ENCODE peak calls at places on chromosomes 1 and 21, in eight cellular contexts. W, S, F, Q, T, J, K and R are unnamed samples.

GRCh38 chr21:39182484-39183271 is 573 bp downstream of the PSMG1 start:
- DNase-seq in J (peak), W (no peak), S (no peak), Q (no peak), F (peak), K (no peak), T (no peak), R (no peak)

GRCh38 chr1:204445860-204446412 is 34.3 kb upstream of the PPP1R15B start:
- DNase-seq in W (no peak), Q (peak), F (peak), T (peak), K (peak), J (peak), S (no peak), R (no peak)

GRCh38 chr1:61299468-61299867 is 217.1 kb downstream of the NFIA start:
- DNase-seq in J (no peak), T (no peak), F (no peak), Q (no peak), S (no peak), W (no peak), K (no peak), R (no peak)

GRCh38 chr1:117599286-117599685 is 6.6 kb upstream of the TENT5C start:
- DNase-seq in F (no peak), Q (no peak), T (no peak), S (no peak), W (no peak), K (no peak), J (no peak), R (no peak)

GRCh38 chr1:70945266-70945665 is 102.3 kb downstream of the PTGER3 start:
- DNase-seq in S (no peak), J (no peak), T (no peak), W (no peak), K (no peak), Q (no peak), F (no peak), R (no peak)

GRCh38 chr1:226737819-226738420 is 1.2 kb downstream of the ITPKB start:
- DNase-seq in S (peak), K (no peak), F (peak), T (peak), Q (peak), J (peak), W (peak), R (no peak)

GRCh38 chr1:90926971-90927370 is 94.9 kb downstream of the ZNF644 start:
- DNase-seq in K (no peak), F (no peak), J (no peak), S (no peak), W (no peak), T (no peak), Q (no peak), R (no peak)

GRCh38 chr1:229553621-229554120 is 4.8 kb downstream of the ABCB10 start:
- DNase-seq in T (no peak), J (no peak), K (no peak), Q (no peak), W (no peak), S (no peak), F (no peak), R (no peak)

GRCh38 chr1:93623875-93624274 is 57.8 kb downstream of the BCAR3 start:
- DNase-seq in S (no peak), K (no peak), W (no peak), Q (no peak), T (no peak), J (no peak), F (no peak), R (no peak)

GRCh38 chr1:234234199-234234598 is 139.1 kb upstream of the COA6 start:
- DNase-seq in Q (no peak), F (no peak), K (no peak), J (no peak), T (no peak), S (no peak), W (no peak), R (no peak)

GRCh38 chr1:57124768-57125446 is 159.1 kb upstream of the C8B start:
- DNase-seq in T (no peak), W (no peak), J (no peak), S (no peak), F (no peak), Q (no peak), K (no peak), R (no peak)

GRCh38 chr21:44345495-44345894 is 6.3 kb upstream of the CFAP410 start:
- DNase-seq in T (no peak), J (no peak), F (no peak), K (no peak), S (no peak), Q (no peak), W (no peak), R (no peak)

GRCh38 chr1:229258851-229259110 is 12.1 kb upstream of the RAB4A start:
- DNase-seq in J (no peak), F (no peak), S (no peak), T (no peak), W (no peak), Q (no peak), K (no peak), R (no peak)

GRCh38 chr1:31371121-31371520 is 1.8 kb downstream of the FABP3 start:
- DNase-seq in Q (no peak), W (peak), K (no peak), F (no peak), J (no peak), S (no peak), T (no peak), R (no peak)

GRCh38 chr1:25523512-25523911 is 19.9 kb upstream of the LDLRAP1 start:
- DNase-seq in J (peak), Q (no peak), S (no peak), K (peak), T (no peak), F (no peak), W (no peak), R (no peak)

GRCh38 chr1:114011796-114012195 is 32.5 kb downstream of the OLFML3 start:
- DNase-seq in S (no peak), Q (no peak), K (no peak), T (no peak), J (no peak), F (no peak), W (no peak), R (no peak)

GRCh38 chr1:13751458-13751871 is 51.5 kb downstream of the PRDM2 start:
- DNase-seq in S (no peak), F (no peak), Q (no peak), T (no peak), J (no peak), K (no peak), W (no peak), R (no peak)

GRCh38 chr1:72178266-72178665 is 104.1 kb downstream of the NEGR1 start:
- DNase-seq in F (no peak), J (no peak), S (no peak), W (no peak), K (no peak), T (no peak), Q (no peak), R (no peak)

GRCh38 chr1:86466986-86467385 is 1.7 kb upstream of the CLCA1 start:
- DNase-seq in J (no peak), F (no peak), K (no peak), T (no peak), W (no peak), Q (no peak), S (no peak), R (no peak)

GRCh38 chr1:87155180-87155579 is 173.5 kb upstream of the LMO4 start:
- DNase-seq in W (no peak), T (no peak), F (no peak), K (no peak), J (peak), Q (no peak), S (no peak), R (no peak)

GRCh38 chr1:165717918-165718515 is 19.7 kb upstream of the ALDH9A1 start:
- DNase-seq in W (no peak), K (peak), T (peak), S (no peak), Q (no peak), J (peak), F (no peak), R (peak)

GRCh38 chr1:1678581-1679380 is 13.8 kb downstream of the SLC35E2B start:
- DNase-seq in W (no peak), Q (peak), T (no peak), F (no peak), K (no peak), S (no peak), J (no peak), R (no peak)

GRCh38 chr1:187042538-187042937 is 213.8 kb downstream of the PLA2G4A start:
- DNase-seq in J (no peak), K (no peak), F (no peak), W (no peak), S (no peak), T (no peak), Q (no peak), R (no peak)

GRCh38 chr1:3283849-3284248 is 170.6 kb upstream of the ARHGEF16 start:
- DNase-seq in T (no peak), K (no peak), Q (peak), S (peak), F (peak), J (no peak), W (peak), R (peak)

GRCh38 chr1:162136760-162137537 is 67.5 kb downstream of the NOS1AP start:
- DNase-seq in Q (no peak), J (no peak), S (no peak), W (no peak), K (no peak), F (no peak), T (no peak), R (no peak)

GRCh38 chr1:185938396-185938795 is 204.2 kb downstream of the HMCN1 start:
- DNase-seq in K (no peak), T (no peak), J (no peak), S (no peak), W (no peak), F (no peak), Q (no peak), R (no peak)

GRCh38 chr1:206590025-206590834 is 22.0 kb downstream of the EIF2D start:
- DNase-seq in F (no peak), S (no peak), Q (no peak), J (no peak), T (no peak), K (no peak), W (no peak), R (no peak)

GRCh38 chr1:27536767-27537166 is 46.8 kb upstream of the WASF2 start:
- DNase-seq in J (peak), K (peak), S (peak), F (peak), T (peak), Q (peak), W (peak), R (no peak)

GRCh38 chr1:22696610-22697009 is 14.0 kb upstream of the EPHB2 start:
- DNase-seq in J (no peak), Q (no peak), W (no peak), S (no peak), F (no peak), T (no peak), K (no peak), R (no peak)

GRCh38 chr1:196690582-196690981 is 38.7 kb downstream of the CFH start:
- DNase-seq in S (no peak), K (no peak), Q (no peak), J (no peak), W (no peak), T (no peak), F (no peak), R (no peak)